ENCODE peak calls at places on chromosomes 13 and 19, in nine cellular contexts. One of them, this sample, is unnamed.

GRCh38 chr19:51097796-51098195 is 10.4 kb downstream of the CTU1 start:
- DNase-seq in breast epithelium: no peak
- DNase-seq in activated T-cell treated with anti-CD3 and anti-CD28 coated beads, Interleukin-2, amount 50 U/mL, for 48 hours: no peak
- DNase-seq in NCI-H748 treated with DMSO at 0.1 percent for 48 hours: no peak
- DNase-seq in BE2C: no peak
- DNase-seq in progenitor cell of endocrine pancreas: no peak
- DNase-seq in AG04450: no peak
- DNase-seq in transverse colon: no peak
- DNase-seq in occipital lobe: no peak
- DNase-seq in this sample: no peak

GRCh38 chr19:662962-663681 is at the start of gene RNF126:
- DNase-seq in breast epithelium: peak; percentile 97
- DNase-seq in activated T-cell treated with anti-CD3 and anti-CD28 coated beads, Interleukin-2, amount 50 U/mL, for 48 hours: peak; percentile 96
- DNase-seq in NCI-H748 treated with DMSO at 0.1 percent for 48 hours: peak; percentile 59
- DNase-seq in BE2C: peak; percentile 93
- DNase-seq in progenitor cell of endocrine pancreas: peak; percentile 84
- DNase-seq in AG04450: peak; percentile 66
- DNase-seq in transverse colon: peak; percentile 95
- DNase-seq in occipital lobe: peak; percentile 85
- DNase-seq in this sample: peak; percentile 96

GRCh38 chr13:109372666-109373065 is 413.7 kb downstream of the IRS2 start:
- DNase-seq in breast epithelium: no peak
- DNase-seq in activated T-cell treated with anti-CD3 and anti-CD28 coated beads, Interleukin-2, amount 50 U/mL, for 48 hours: no peak
- DNase-seq in NCI-H748 treated with DMSO at 0.1 percent for 48 hours: no peak
- DNase-seq in BE2C: no peak
- DNase-seq in progenitor cell of endocrine pancreas: no peak
- DNase-seq in AG04450: no peak
- DNase-seq in transverse colon: no peak
- DNase-seq in occipital lobe: no peak
- DNase-seq in this sample: no peak

GRCh38 chr13:67238277-67238859 is 8.2 kb upstream of the PCDH9 start:
- DNase-seq in breast epithelium: no peak
- DNase-seq in activated T-cell treated with anti-CD3 and anti-CD28 coated beads, Interleukin-2, amount 50 U/mL, for 48 hours: no peak
- DNase-seq in NCI-H748 treated with DMSO at 0.1 percent for 48 hours: peak; percentile 35
- DNase-seq in BE2C: no peak
- DNase-seq in progenitor cell of endocrine pancreas: no peak
- DNase-seq in AG04450: no peak
- DNase-seq in transverse colon: no peak
- DNase-seq in occipital lobe: no peak
- DNase-seq in this sample: no peak

GRCh38 chr19:42250666-42251531 is 4.0 kb downstream of the ERF start:
- DNase-seq in breast epithelium: no peak
- DNase-seq in activated T-cell treated with anti-CD3 and anti-CD28 coated beads, Interleukin-2, amount 50 U/mL, for 48 hours: no peak
- DNase-seq in NCI-H748 treated with DMSO at 0.1 percent for 48 hours: no peak
- DNase-seq in BE2C: no peak
- DNase-seq in progenitor cell of endocrine pancreas: no peak
- DNase-seq in AG04450: no peak
- DNase-seq in transverse colon: no peak
- DNase-seq in occipital lobe: no peak
- DNase-seq in this sample: peak; percentile 66

GRCh38 chr19:1315470-1316166 is 29.9 kb downstream of the EFNA2 start:
- DNase-seq in breast epithelium: no peak
- DNase-seq in activated T-cell treated with anti-CD3 and anti-CD28 coated beads, Interleukin-2, amount 50 U/mL, for 48 hours: peak; percentile 52
- DNase-seq in NCI-H748 treated with DMSO at 0.1 percent for 48 hours: no peak
- DNase-seq in BE2C: peak; percentile 78
- DNase-seq in progenitor cell of endocrine pancreas: peak; percentile 33
- DNase-seq in AG04450: no peak
- DNase-seq in transverse colon: peak; percentile 64
- DNase-seq in occipital lobe: peak; percentile 54
- DNase-seq in this sample: no peak

GRCh38 chr19:48796468-48797083 is 14.3 kb downstream of the BCAT2 start:
- DNase-seq in breast epithelium: no peak
- DNase-seq in activated T-cell treated with anti-CD3 and anti-CD28 coated beads, Interleukin-2, amount 50 U/mL, for 48 hours: no peak
- DNase-seq in NCI-H748 treated with DMSO at 0.1 percent for 48 hours: no peak
- DNase-seq in BE2C: no peak
- DNase-seq in progenitor cell of endocrine pancreas: no peak
- DNase-seq in AG04450: no peak
- DNase-seq in transverse colon: no peak
- DNase-seq in occipital lobe: no peak
- DNase-seq in this sample: no peak

GRCh38 chr19:45809643-45810159 is 5.4 kb downstream of the RSPH6A start:
- DNase-seq in breast epithelium: no peak
- DNase-seq in activated T-cell treated with anti-CD3 and anti-CD28 coated beads, Interleukin-2, amount 50 U/mL, for 48 hours: no peak
- DNase-seq in NCI-H748 treated with DMSO at 0.1 percent for 48 hours: no peak
- DNase-seq in BE2C: no peak
- DNase-seq in progenitor cell of endocrine pancreas: no peak
- DNase-seq in AG04450: peak; percentile 52
- DNase-seq in transverse colon: no peak
- DNase-seq in occipital lobe: no peak
- DNase-seq in this sample: no peak

GRCh38 chr13:29454931-29455481 is 140.5 kb downstream of the SLC7A1 start:
- DNase-seq in breast epithelium: no peak
- DNase-seq in activated T-cell treated with anti-CD3 and anti-CD28 coated beads, Interleukin-2, amount 50 U/mL, for 48 hours: no peak
- DNase-seq in NCI-H748 treated with DMSO at 0.1 percent for 48 hours: no peak
- DNase-seq in BE2C: peak; percentile 34
- DNase-seq in progenitor cell of endocrine pancreas: no peak
- DNase-seq in AG04450: no peak
- DNase-seq in transverse colon: no peak
- DNase-seq in occipital lobe: no peak
- DNase-seq in this sample: no peak

GRCh38 chr19:5186293-5187050 is 154.1 kb downstream of the PTPRS start:
- DNase-seq in breast epithelium: no peak
- DNase-seq in activated T-cell treated with anti-CD3 and anti-CD28 coated beads, Interleukin-2, amount 50 U/mL, for 48 hours: no peak
- DNase-seq in NCI-H748 treated with DMSO at 0.1 percent for 48 hours: no peak
- DNase-seq in BE2C: no peak
- DNase-seq in progenitor cell of endocrine pancreas: no peak
- DNase-seq in AG04450: no peak
- DNase-seq in transverse colon: no peak
- DNase-seq in occipital lobe: no peak
- DNase-seq in this sample: no peak

GRCh38 chr19:11064831-11065303 is 24.4 kb upstream of the LDLR start:
- DNase-seq in breast epithelium: no peak
- DNase-seq in activated T-cell treated with anti-CD3 and anti-CD28 coated beads, Interleukin-2, amount 50 U/mL, for 48 hours: no peak
- DNase-seq in NCI-H748 treated with DMSO at 0.1 percent for 48 hours: no peak
- DNase-seq in BE2C: no peak
- DNase-seq in progenitor cell of endocrine pancreas: no peak
- DNase-seq in AG04450: no peak
- DNase-seq in transverse colon: no peak
- DNase-seq in occipital lobe: no peak
- DNase-seq in this sample: no peak

GRCh38 chr13:20927858-20928257 is 25.3 kb upstream of the XPO4 start:
- DNase-seq in breast epithelium: no peak
- DNase-seq in activated T-cell treated with anti-CD3 and anti-CD28 coated beads, Interleukin-2, amount 50 U/mL, for 48 hours: no peak
- DNase-seq in NCI-H748 treated with DMSO at 0.1 percent for 48 hours: no peak
- DNase-seq in BE2C: no peak
- DNase-seq in progenitor cell of endocrine pancreas: no peak
- DNase-seq in AG04450: no peak
- DNase-seq in transverse colon: no peak
- DNase-seq in occipital lobe: no peak
- DNase-seq in this sample: no peak

GRCh38 chr13:26759907-26760834 is at the start of gene GPR12:
- DNase-seq in breast epithelium: no peak
- DNase-seq in activated T-cell treated with anti-CD3 and anti-CD28 coated beads, Interleukin-2, amount 50 U/mL, for 48 hours: no peak
- DNase-seq in NCI-H748 treated with DMSO at 0.1 percent for 48 hours: no peak
- DNase-seq in BE2C: no peak
- DNase-seq in progenitor cell of endocrine pancreas: peak; percentile 16
- DNase-seq in AG04450: no peak
- DNase-seq in transverse colon: no peak
- DNase-seq in occipital lobe: peak; percentile 12
- DNase-seq in this sample: no peak

This sample was measured in activated effector memory CD4-positive, alpha-beta T cell treated with anti-CD3 and anti-CD28 coated beads, Interleukin-2, amount 50 U/mL, for 16 hours.